ENCODE peak calls at places on chromosome 7, in nine cellular contexts. F is transverse colon, D is K562, Q is H1, L is stomach, S is upper lobe of left lung, K is ovary, Z is HepG2, R is esophagus muscularis mucosa. H is an unnamed sample.

GRCh38 chr7:7795736-7796135 is 77.3 kb upstream of the RPA3 start:
- DNase-seq in Z (peak), L (no peak), S (no peak), Q (no peak), D (no peak), F (no peak), K (no peak), R (no peak), H (no peak)

GRCh38 chr7:145986248-145986874 is 130.2 kb upstream of the CNTNAP2 start:
- DNase-seq in K (no peak), R (no peak), D (no peak), Q (no peak), F (no peak), S (no peak), L (no peak), Z (no peak), H (no peak)

GRCh38 chr7:96310106-96310505 is 11.8 kb downstream of the SLC25A13 start:
- DNase-seq in D (no peak), S (no peak), Z (no peak), F (no peak), R (no peak), K (no peak), L (no peak), Q (no peak), H (no peak)

GRCh38 chr7:107631588-107631987 is 29.0 kb upstream of the SLC26A4 start:
- DNase-seq in D (no peak), Q (no peak), S (no peak), Z (no peak), L (no peak), K (no peak), F (no peak), R (no peak), H (no peak)

GRCh38 chr7:64904008-64904407 is 935 bp downstream of the ZNF273 start:
- DNase-seq in Z (no peak), S (no peak), D (no peak), F (no peak), K (no peak), Q (no peak), R (no peak), L (no peak), H (no peak)

GRCh38 chr7:122942765-122943164 is 52.7 kb downstream of the TAS2R16 start:
- DNase-seq in L (no peak), R (no peak), S (no peak), K (no peak), Q (no peak), D (no peak), Z (peak), F (no peak), H (no peak)

GRCh38 chr7:51046103-51046466 is 263.4 kb upstream of the GRB10 start:
- DNase-seq in D (no peak), Z (no peak), K (no peak), L (no peak), R (no peak), S (no peak), Q (no peak), F (no peak), H (no peak)

GRCh38 chr7:32670105-32670504 is 174.8 kb downstream of the AVL9 start:
- DNase-seq in D (peak), R (no peak), K (no peak), S (no peak), F (peak), Q (no peak), Z (peak), L (peak), H (no peak)

GRCh38 chr7:100875356-100875751 is 451 bp downstream of the SRRT start:
- DNase-seq in S (no peak), R (no peak), L (no peak), Z (peak), K (no peak), Q (no peak), D (no peak), F (no peak), H (peak)

GRCh38 chr7:6482743-6483119 is 35.0 kb upstream of the DAGLB start:
- DNase-seq in L (no peak), D (no peak), Q (no peak), S (no peak), F (no peak), K (no peak), R (no peak), Z (no peak), H (no peak)

GRCh38 chr7:110051386-110051785 is 1039.5 kb upstream of the LRRN3 start:
- DNase-seq in K (no peak), L (no peak), F (no peak), Z (no peak), R (no peak), D (no peak), Q (no peak), S (no peak), H (no peak)

GRCh38 chr7:47423196-47423595 is 158.7 kb downstream of the TNS3 start:
- DNase-seq in F (no peak), L (no peak), D (no peak), S (peak), K (no peak), Z (no peak), Q (no peak), R (no peak), H (peak)

GRCh38 chr7:92158660-92159575 is 20.0 kb downstream of the LRRD1 start:
- DNase-seq in L (no peak), Q (no peak), Z (no peak), D (no peak), S (no peak), K (no peak), F (no peak), R (no peak), H (no peak)

GRCh38 chr7:133748443-133749407 is 378.4 kb upstream of the LRGUK start:
- DNase-seq in Q (no peak), K (no peak), Z (no peak), L (no peak), R (no peak), D (no peak), S (no peak), F (no peak), H (no peak)

GRCh38 chr7:80294321-80294720 is 159.7 kb downstream of the GNAI1 start:
- DNase-seq in K (no peak), Z (no peak), D (no peak), S (no peak), Q (no peak), L (no peak), R (no peak), F (no peak), H (no peak)

GRCh38 chr7:140655511-140656408 is 15.1 kb upstream of the DENND2A start:
- DNase-seq in Z (no peak), D (no peak), F (no peak), Q (no peak), K (no peak), S (no peak), R (no peak), L (no peak), H (peak)

GRCh38 chr7:140677496-140677895 is 4.8 kb downstream of the ADCK2 start:
- DNase-seq in R (no peak), F (no peak), K (no peak), L (no peak), Q (no peak), Z (no peak), D (no peak), S (no peak), H (no peak)

GRCh38 chr7:16562456-16563220 is 36.0 kb downstream of the LRRC72 start:
- DNase-seq in Z (no peak), S (no peak), F (no peak), D (no peak), L (no peak), R (no peak), Q (no peak), K (no peak), H (no peak)

GRCh38 chr7:151416135-151416740 is 6.4 kb upstream of the WDR86 start:
- DNase-seq in F (no peak), Z (no peak), L (no peak), S (no peak), R (no peak), K (no peak), D (no peak), Q (no peak), H (peak)

GRCh38 chr7:134298902-134299683 is 17.6 kb downstream of the SLC35B4 start:
- DNase-seq in Z (no peak), D (no peak), L (peak), R (no peak), F (peak), Q (no peak), K (peak), S (no peak), H (peak)

GRCh38 chr7:123282181-123282580 is 82.4 kb upstream of the SLC13A1 start:
- DNase-seq in Q (no peak), K (no peak), D (no peak), S (no peak), F (no peak), L (no peak), Z (no peak), R (no peak), H (no peak)

GRCh38 chr7:31051598-31052503 is at the start of gene ADCYAP1R1:
- DNase-seq in D (no peak), L (no peak), K (no peak), F (no peak), R (no peak), S (no peak), Q (peak), Z (no peak), H (peak)

GRCh38 chr7:47939425-47940036 is 8.7 kb downstream of the PKD1L1 start:
- DNase-seq in Q (no peak), K (no peak), Z (no peak), R (no peak), L (no peak), F (no peak), S (no peak), D (no peak), H (no peak)

GRCh38 chr7:17772581-17773288 is 167.6 kb downstream of the SNX13 start:
- DNase-seq in Q (no peak), L (no peak), S (no peak), F (no peak), Z (peak), R (no peak), K (no peak), D (no peak), H (no peak)

GRCh38 chr7:12759112-12759511 is 71.7 kb downstream of the ARL4A start:
- DNase-seq in K (no peak), L (no peak), R (no peak), S (no peak), F (no peak), Q (no peak), Z (no peak), D (no peak), H (no peak)

GRCh38 chr7:139630643-139631519 is 107.4 kb downstream of the CLEC2L start:
- DNase-seq in R (no peak), F (no peak), D (peak), Q (no peak), L (no peak), Z (no peak), S (no peak), K (no peak), H (no peak)

GRCh38 chr7:1351881-1352625 is 107.2 kb downstream of the MICALL2 start:
- DNase-seq in R (no peak), D (no peak), S (no peak), Q (no peak), Z (no peak), L (no peak), F (no peak), K (no peak), H (peak)

GRCh38 chr7:128055668-128056067 is 24.4 kb upstream of the LRRC4 start:
- DNase-seq in F (no peak), L (no peak), Q (no peak), D (no peak), K (no peak), R (no peak), S (no peak), Z (no peak), H (no peak)

GRCh38 chr7:50661345-50662058 is 96.3 kb upstream of the DDC start:
- DNase-seq in K (no peak), L (no peak), Z (no peak), F (no peak), S (no peak), D (no peak), R (no peak), Q (no peak), H (no peak)

GRCh38 chr7:19397917-19398316 is 252.7 kb upstream of the FERD3L start:
- DNase-seq in S (no peak), Z (no peak), R (no peak), K (no peak), D (no peak), Q (no peak), L (no peak), F (no peak), H (no peak)
- H3K27ac ChIP-seq in S (no peak), Z (no peak), R (no peak), K (no peak), D (no peak), Q (no peak), L (no peak), F (no peak), H (no peak)

GRCh38 chr7:137978464-137979237 is 23.2 kb downstream of the CREB3L2 start:
- DNase-seq in K (peak), S (no peak), R (no peak), D (peak), F (peak), Q (no peak), Z (no peak), L (no peak), H (peak)
- TF ChIP-seq POLR2A in K (no peak), S (no peak), R (no peak), D (no peak), F (no peak), Q (no peak), Z (no peak), L (no peak), H (no peak)

GRCh38 chr7:28989596-28989980 is 31.5 kb upstream of the TRIL start:
- DNase-seq in K (no peak), S (no peak), L (no peak), D (no peak), Q (no peak), Z (no peak), F (no peak), R (peak), H (no peak)

GRCh38 chr7:28993371-28993770 is 35.2 kb upstream of the TRIL start:
- DNase-seq in R (no peak), Q (no peak), S (no peak), Z (no peak), F (no peak), L (no peak), K (no peak), D (no peak), H (no peak)

GRCh38 chr7:28988818-28989595 is 30.9 kb upstream of the TRIL start:
- DNase-seq in R (peak), Q (no peak), K (no peak), D (no peak), F (peak), L (no peak), S (no peak), Z (no peak), H (peak)

GRCh38 chr7:28988091-28988490 is 30.0 kb upstream of the TRIL start:
- DNase-seq in Q (no peak), S (no peak), R (peak), L (no peak), Z (no peak), F (no peak), D (no peak), K (no peak), H (no peak)

DNA sequence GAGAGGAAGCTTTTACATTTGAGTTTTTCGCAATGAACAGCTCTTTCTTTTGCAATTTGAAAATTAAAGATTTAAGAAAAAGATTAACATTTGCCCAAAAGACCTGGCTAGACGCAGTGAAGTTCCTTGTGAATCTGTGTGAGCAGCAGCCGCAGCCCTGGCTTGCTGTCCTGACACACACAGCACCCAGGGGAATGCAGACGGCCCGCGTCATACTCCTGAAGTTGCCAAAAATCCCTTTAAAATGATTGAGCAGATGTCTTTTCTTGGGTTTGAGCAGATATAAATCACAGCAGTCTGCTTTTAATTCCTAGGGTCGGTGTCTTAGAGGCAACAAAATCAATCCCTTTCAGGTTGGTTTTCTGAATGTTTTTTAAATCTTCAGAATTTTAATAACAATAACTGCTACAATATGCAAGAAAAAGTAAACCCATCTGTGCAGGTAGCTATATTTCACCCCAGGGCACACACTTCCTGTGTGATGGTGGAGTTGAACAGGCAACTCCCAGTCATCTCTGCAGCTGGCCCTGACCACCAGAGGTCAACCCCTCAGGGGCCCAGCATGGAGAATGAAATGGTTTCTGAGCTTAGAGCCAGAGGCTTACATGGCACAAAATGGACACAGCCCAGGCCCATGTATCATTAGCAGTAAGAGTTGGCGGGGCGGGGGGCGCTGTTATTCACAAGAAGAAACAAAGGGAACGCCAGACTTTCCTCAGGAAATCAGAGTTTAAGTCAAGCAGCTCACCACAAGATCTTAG is 32.2 kb upstream of the TRIL start:
- DNase-seq in Q (no peak), R (peak), F (no peak), K (no peak), D (no peak), Z (no peak), S (no peak), L (no peak), H (no peak)
- TF ChIP-seq EP300 in Q (no peak), R (no peak), F (no peak), K (no peak), D (no peak), Z (no peak), S (no peak), L (no peak), H (no peak)

GRCh38 chr7:84535584-84536255 is 341.1 kb upstream of the SEMA3A start:
- DNase-seq in R (no peak), Z (no peak), F (no peak), K (no peak), S (no peak), Q (no peak), L (no peak), D (no peak), H (no peak)
- H3K27ac ChIP-seq in R (no peak), Z (no peak), F (no peak), K (no peak), S (no peak), Q (no peak), L (no peak), D (no peak), H (peak)

GRCh38 chr7:21214656-21215055 is 213.2 kb upstream of the SP4 start:
- DNase-seq in Z (no peak), Q (no peak), R (no peak), D (no peak), L (no peak), F (no peak), S (no peak), K (no peak), H (no peak)
- TF ChIP-seq POLR2A in Z (no peak), Q (no peak), R (no peak), D (no peak), L (no peak), F (no peak), S (no peak), K (no peak), H (no peak)